ENCODE peak calls at places on chromosomes 16 and 17, in seven cellular contexts. O is CD4-positive, alpha-beta memory T cell; W is AG09319; K is MM.1S; N is smooth muscle cell of the brain vasculature; Q is NCI-H446; L is SHP77. Z is an unnamed sample.
A peak's percentile ranks its signal among the peaks of the same experiment; 100 is the strongest.

GRCh38 chr16:1135459-1135825 is 17.5 kb upstream of the CACNA1H start:
- DNase-seq in O (no peak), W (no peak), K (no peak), N (no peak), Q (no peak), L (no peak), Z (no peak)

GRCh38 chr16:3027983-3028715 is 4.3 kb downstream of the THOC6 start:
- DNase-seq in O (peak; percentile 85), W (no peak), K (peak; percentile 90), N (no peak), Q (no peak), L (peak; percentile 75), Z (peak; percentile 75)

GRCh38 chr17:66724581-66725341 is 110.2 kb upstream of the CACNG5 start:
- DNase-seq in O (no peak), W (peak; percentile 27), K (no peak), N (peak; percentile 71), Q (peak; percentile 42), L (no peak), Z (no peak)

GRCh38 chr16:2256531-2257140 is 5.2 kb upstream of the ECI1 start:
- DNase-seq in O (no peak), W (no peak), K (no peak), N (no peak), Q (no peak), L (no peak), Z (no peak)

GRCh38 chr16:86786338-86786737 is 208.0 kb downstream of the FOXL1 start:
- DNase-seq in O (no peak), W (no peak), K (no peak), N (no peak), Q (no peak), L (no peak), Z (no peak)

GRCh38 chr17:74543406-74543805 is 2.5 kb downstream of the CD300C start:
- DNase-seq in O (no peak), W (no peak), K (no peak), N (no peak), Q (no peak), L (no peak), Z (no peak)

GRCh38 chr17:62824290-62825135 is 16.4 kb upstream of the MARCHF10 start:
- DNase-seq in O (no peak), W (peak; percentile 52), K (no peak), N (no peak), Q (no peak), L (no peak), Z (no peak)

GRCh38 chr17:10286324-10286723 is 86.5 kb downstream of the MYH13 start:
- DNase-seq in O (no peak), W (no peak), K (no peak), N (no peak), Q (no peak), L (no peak), Z (no peak)

GRCh38 chr16:82756283-82756599 is 129.5 kb downstream of the CDH13 start:
- DNase-seq in O (no peak), W (no peak), K (no peak), N (no peak), Q (no peak), L (no peak), Z (no peak)

GRCh38 chr16:67241008-67241900 is 6.0 kb downstream of the FHOD1 start:
- DNase-seq in O (no peak), W (peak; percentile 57), K (no peak), N (peak; percentile 33), Q (no peak), L (no peak), Z (no peak)

GRCh38 chr16:71859751-71860521 is 14.2 kb downstream of the ATXN1L start:
- DNase-seq in O (no peak), W (no peak), K (no peak), N (no peak), Q (no peak), L (no peak), Z (no peak)

GRCh38 chr17:1154704-1155103 is 25.1 kb downstream of the ABR start:
- DNase-seq in O (no peak), W (no peak), K (no peak), N (no peak), Q (no peak), L (no peak), Z (no peak)

GRCh38 chr17:65297384-65297783 is 160.2 kb downstream of the RGS9 start:
- DNase-seq in O (no peak), W (no peak), K (no peak), N (no peak), Q (no peak), L (no peak), Z (no peak)

GRCh38 chr16:66871840-66872239 is 8.5 kb upstream of the PDP2 start:
- DNase-seq in O (no peak), W (no peak), K (no peak), N (no peak), Q (no peak), L (no peak), Z (no peak)

GRCh38 chr17:40074175-40074512 is 11.4 kb downstream of the THRA start:
- DNase-seq in O (no peak), W (no peak), K (no peak), N (no peak), Q (no peak), L (no peak), Z (no peak)

GRCh38 chr17:81294512-81295030 is 536 bp downstream of the SLC38A10 start:
- DNase-seq in O (no peak), W (no peak), K (no peak), N (no peak), Q (no peak), L (no peak), Z (no peak)

GRCh38 chr16:19771796-19772195 is 53.7 kb downstream of the IQCK start:
- DNase-seq in O (no peak), W (no peak), K (no peak), N (no peak), Q (no peak), L (no peak), Z (no peak)

GRCh38 chr17:28033972-28034714 is 8.3 kb upstream of the NLK start:
- DNase-seq in O (no peak), W (no peak), K (no peak), N (peak; percentile 13), Q (no peak), L (no peak), Z (no peak)

GRCh38 chr16:66408181-66409048 is 18.7 kb upstream of the BEAN1 start:
- DNase-seq in O (peak; percentile 44), W (no peak), K (peak; percentile 72), N (peak; percentile 45), Q (no peak), L (peak; percentile 35), Z (peak; percentile 24)

GRCh38 chr17:76166168-76166567 is 25.1 kb upstream of the FOXJ1 start:
- DNase-seq in O (no peak), W (no peak), K (no peak), N (no peak), Q (no peak), L (no peak), Z (no peak)

GRCh38 chr16:7303677-7304200 is 28.9 kb upstream of the RBFOX1 start:
- DNase-seq in O (no peak), W (no peak), K (no peak), N (no peak), Q (no peak), L (no peak), Z (no peak)

GRCh38 chr16:13919330-13919682 is 648 bp upstream of the ERCC4 start:
- DNase-seq in O (no peak), W (no peak), K (peak; percentile 66), N (no peak), Q (peak; percentile 42), L (peak; percentile 44), Z (no peak)

GRCh38 chr16:20383106-20384029 is 21.2 kb downstream of the PDILT start:
- DNase-seq in O (peak; percentile 40), W (peak; percentile 7), K (peak; percentile 59), N (no peak), Q (peak; percentile 26), L (peak; percentile 83), Z (peak; percentile 5)

GRCh38 chr16:61432421-61432820 is 603.8 kb downstream of the CDH8 start:
- DNase-seq in O (no peak), W (no peak), K (no peak), N (no peak), Q (no peak), L (no peak), Z (no peak)

GRCh38 chr17:21171309-21171922 is 42.5 kb downstream of the TMEM11 start:
- DNase-seq in O (no peak), W (no peak), K (peak; percentile 88), N (no peak), Q (no peak), L (no peak), Z (no peak)

GRCh38 chr17:32461853-32462617 is 17.7 kb downstream of the PSMD11 start:
- DNase-seq in O (peak; percentile 65), W (no peak), K (peak; percentile 67), N (no peak), Q (peak; percentile 16), L (peak; percentile 9), Z (peak; percentile 63)

GRCh38 chr17:41835800-41836549 is at the start of gene NT5C3B:
- DNase-seq in O (peak; percentile 50), W (no peak), K (peak; percentile 52), N (no peak), Q (peak; percentile 25), L (no peak), Z (peak; percentile 27)

GRCh38 chr17:42101513-42102292 is 3.4 kb upstream of the ZNF385C start:
- DNase-seq in O (peak; percentile 39), W (no peak), K (peak; percentile 48), N (no peak), Q (no peak), L (peak; percentile 51), Z (peak; percentile 50)

GRCh38 chr16:10614685-10615084 is 34.3 kb upstream of the EMP2 start:
- DNase-seq in O (no peak), W (no peak), K (no peak), N (no peak), Q (no peak), L (no peak), Z (no peak)

Z was measured in effector memory CD8-positive, alpha-beta T cell.